ENCODE peak calls at places on chromosomes 11 and 22, in nine cellular contexts. M is fibroblast of lung, I is spleen, T is OCI-LY7, A is IMR-90, X is kidney, S is GM23338, Z is GM23248, J is body of pancreas. R is an unnamed sample. For H3K4me1, the result is how much of the 10 kb centered on the place peaks cover.

GRCh38 chr11:94895451-94895850 is 77.9 kb downstream of the CWC15 start:
- DNase-seq in X (no peak), Z (peak), I (no peak), J (no peak), M (peak), S (no peak), T (no peak), A (peak), R (no peak)

GRCh38 chr11:68978931-68979591 is 1.7 kb downstream of the MRGPRD start:
- DNase-seq in T (no peak), I (peak), S (no peak), Z (no peak), J (no peak), X (peak), A (no peak), M (no peak), R (no peak)

GRCh38 chr22:28884754-28885375 is 1.5 kb downstream of the ZNRF3 start:
- DNase-seq in J (no peak), T (no peak), I (peak), A (no peak), Z (no peak), S (peak), X (no peak), M (no peak), R (no peak)

GRCh38 chr11:64477675-64478074 is 113.3 kb upstream of the SLC22A12 start:
- DNase-seq in J (no peak), S (no peak), X (no peak), M (no peak), T (no peak), Z (no peak), A (no peak), I (no peak), R (peak)

GRCh38 chr11:80007616-80008015 is 566.8 kb upstream of the TENM4 start:
- DNase-seq in J (no peak), Z (no peak), I (no peak), A (no peak), S (no peak), M (no peak), X (no peak), T (no peak), R (no peak)

GRCh38 chr11:28860898-28861297 is 752.7 kb downstream of the METTL15 start:
- DNase-seq in M (peak), I (no peak), T (no peak), A (peak), S (no peak), J (no peak), Z (peak), X (no peak), R (no peak)

GRCh38 chr11:69252494-69252845 is 41.5 kb upstream of the MYEOV start:
- DNase-seq in Z (peak), T (no peak), X (peak), M (no peak), S (no peak), A (no peak), I (no peak), J (no peak), R (no peak)

GRCh38 chr11:82671451-82671850 is 62.2 kb downstream of the FAM181B start:
- DNase-seq in X (no peak), T (no peak), A (no peak), I (no peak), Z (no peak), S (peak), J (no peak), M (no peak), R (no peak)

GRCh38 chr11:2721163-2721935 is 21.6 kb upstream of the KCNQ1OT1 start:
- DNase-seq in S (peak), T (no peak), J (no peak), M (no peak), A (no peak), X (peak), Z (no peak), I (no peak), R (no peak)

GRCh38 chr11:63961608-63962412 is 12.6 kb upstream of the COX8A start:
- DNase-seq in M (no peak), Z (peak), A (peak), T (no peak), S (peak), I (no peak), X (no peak), J (peak), R (no peak)

GRCh38 chr11:57432714-57433163 is 5.8 kb upstream of the SLC43A3 start:
- DNase-seq in S (no peak), X (no peak), J (no peak), T (no peak), Z (peak), M (peak), A (peak), I (no peak), R (peak)

GRCh38 chr11:130428271-130428670 is at the start of gene ADAMTS8:
- DNase-seq in J (no peak), S (peak), I (no peak), A (no peak), X (no peak), M (no peak), Z (peak), T (no peak), R (no peak)

GRCh38 chr11:20671856-20672546 is 2.6 kb downstream of the NELL1 start:
- DNase-seq in Z (peak), M (no peak), A (no peak), I (no peak), J (no peak), T (no peak), S (peak), X (no peak), R (no peak)

GRCh38 chr11:134571301-134571700 is 159.3 kb upstream of the B3GAT1 start:
- DNase-seq in X (no peak), Z (no peak), J (no peak), I (no peak), A (no peak), M (no peak), T (no peak), S (no peak), R (no peak)

GRCh38 chr11:15819679-15820286 is 536.6 kb downstream of the SOX6 start:
- DNase-seq in I (peak), T (peak), Z (peak), A (peak), S (peak), J (peak), M (peak), X (peak), R (peak)

GRCh38 chr22:46056169-46057041 is 79.4 kb upstream of the WNT7B start:
- DNase-seq in S (no peak), A (no peak), J (peak), T (peak), I (peak), X (peak), Z (peak), M (peak), R (peak)

GRCh38 chr11:8033312-8033715 is 46.2 kb downstream of the EIF3F start:
- DNase-seq in X (peak), T (peak), I (peak), S (peak), M (peak), A (peak), J (peak), Z (peak), R (peak)

GRCh38 chr22:36954251-36955014 is 41.0 kb downstream of the CSF2RB start:
- DNase-seq in X (no peak), Z (no peak), I (no peak), S (no peak), M (no peak), J (no peak), A (no peak), T (no peak), R (no peak)

GRCh38 chr11:128208329-128209220 is 378.8 kb downstream of the ETS1 start:
- DNase-seq in Z (peak), X (no peak), T (no peak), J (peak), S (no peak), A (peak), I (no peak), M (peak), R (peak)

GRCh38 chr11:57513911-57514537 is 1.5 kb downstream of the SLC43A1 start:
- DNase-seq in J (peak), T (peak), I (peak), A (peak), S (peak), M (peak), X (peak), Z (peak), R (peak)

GRCh38 chr22:50274311-50274710 is 4.1 kb upstream of the MAPK11 start:
- DNase-seq in S (peak), T (peak), X (no peak), A (peak), J (peak), Z (peak), M (peak), I (no peak), R (no peak)

GRCh38 chr11:117022526-117022925 is 75.7 kb downstream of the SIK3 start:
- DNase-seq in J (no peak), M (no peak), Z (no peak), A (no peak), T (no peak), S (no peak), I (no peak), X (no peak), R (no peak)

GRCh38 chr22:44728761-44729261 is 23.6 kb upstream of the ARHGAP8 start:
- DNase-seq in T (no peak), S (no peak), A (no peak), M (no peak), X (peak), Z (no peak), J (no peak), I (no peak), R (no peak)

GRCh38 chr11:111438846-111439520 is 59.9 kb upstream of the POU2AF1 start:
- DNase-seq in I (no peak), T (peak), J (no peak), M (no peak), X (no peak), A (no peak), S (no peak), Z (no peak), R (no peak)

GRCh38 chr11:7597620-7598019 is 75.7 kb downstream of the CYB5R2 start:
- DNase-seq in T (no peak), X (peak), M (no peak), Z (no peak), S (no peak), J (peak), I (no peak), A (no peak), R (no peak)

GRCh38 chr11:35618497-35619029 is 303 bp downstream of the FJX1 start:
- DNase-seq in J (peak), X (no peak), S (peak), T (no peak), A (peak), I (peak), M (peak), Z (peak), R (peak)

GRCh38 chr22:49701380-49702067 is 126.1 kb downstream of the BRD1 start:
- DNase-seq in I (no peak), X (no peak), A (no peak), J (no peak), T (peak), Z (no peak), S (peak), M (no peak), R (no peak)

GRCh38 chr22:26548984-26549383 is 36.7 kb upstream of the TFIP11 start:
- DNase-seq in I (no peak), S (no peak), T (no peak), A (no peak), Z (no peak), M (no peak), J (no peak), X (no peak), R (no peak)

GRCh38 chr11:17508306-17508705 is 31.7 kb upstream of the ABCC8 start:
- DNase-seq in T (no peak), X (peak), I (no peak), Z (peak), S (no peak), A (no peak), J (no peak), M (no peak), R (no peak)

GRCh38 chr22:41498322-41498721 is 29.4 kb downstream of the ACO2 start:
- DNase-seq in T (no peak), X (no peak), I (no peak), A (no peak), Z (peak), M (no peak), J (no peak), S (no peak), R (no peak)

GRCh38 chr22:44807915-44808690 is 55.7 kb downstream of the ARHGAP8 start:
- DNase-seq in M (peak), Z (no peak), J (no peak), X (peak), T (peak), A (no peak), I (no peak), S (peak), R (no peak)

DNA sequence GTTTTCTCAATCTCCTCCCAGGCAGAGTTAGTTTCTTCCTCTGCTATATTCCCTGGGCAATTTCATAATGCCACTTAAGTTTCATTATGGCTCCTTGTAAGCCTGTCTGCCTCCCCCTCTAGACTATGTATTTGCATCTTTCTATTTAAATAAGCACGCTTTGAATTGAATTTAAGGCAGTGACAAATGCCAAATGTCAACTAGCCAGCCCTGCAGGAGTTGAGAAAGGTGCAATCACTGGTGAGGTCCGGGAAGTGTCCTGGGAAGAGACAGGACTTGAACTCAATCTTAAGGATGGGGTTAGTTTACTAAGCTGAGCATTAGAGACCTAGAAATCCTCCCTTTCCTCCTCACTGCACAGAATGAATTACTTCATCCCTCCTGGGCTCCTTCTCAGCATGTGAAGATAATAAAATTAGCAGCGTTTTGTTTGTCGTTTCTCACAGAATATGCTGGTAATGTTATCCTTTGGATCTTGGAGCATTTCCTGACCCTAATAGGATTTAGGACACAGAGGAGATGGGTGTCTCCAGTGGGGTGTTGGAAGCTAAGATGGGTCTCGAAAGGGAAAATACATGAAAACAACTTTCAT is 1.6 kb downstream of the TCP11L1 start:
- DNase-seq in J (no peak), X (no peak), A (no peak), Z (no peak), M (no peak), S (no peak), I (no peak), T (peak), R (no peak)
- H3K4me1 ChIP-seq in J (under half), X (under half), A (under half), Z (under half), M (under half), S (under half), I (under half), T (under half), R (under half)

DNA sequence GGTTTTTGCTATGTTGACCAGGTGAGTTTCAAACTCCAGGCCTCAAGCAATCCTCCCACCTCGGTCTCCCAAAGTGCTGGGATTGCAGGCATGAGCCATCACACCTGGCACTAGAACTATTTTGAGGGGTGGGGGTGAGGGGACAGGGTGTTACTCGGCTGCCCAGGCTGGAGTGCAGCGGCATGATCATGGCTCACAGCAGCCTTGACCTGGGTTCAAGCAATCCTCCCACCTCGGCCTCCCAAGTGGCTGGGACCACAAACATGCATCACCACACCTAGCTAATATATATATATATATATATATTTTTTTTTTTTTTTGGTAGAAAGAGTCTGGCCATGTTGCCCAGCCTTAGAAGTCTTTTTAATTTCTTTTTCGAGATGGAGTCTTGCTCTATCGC is 17.1 kb upstream of the IFITM3 start:
- DNase-seq in A (no peak), I (peak), T (no peak), S (no peak), Z (no peak), J (no peak), M (no peak), X (no peak), R (no peak)
- H3K27ac ChIP-seq in A (no peak), I (peak), T (no peak), S (no peak), Z (no peak), J (no peak), M (no peak), X (no peak), R (no peak)

DNA sequence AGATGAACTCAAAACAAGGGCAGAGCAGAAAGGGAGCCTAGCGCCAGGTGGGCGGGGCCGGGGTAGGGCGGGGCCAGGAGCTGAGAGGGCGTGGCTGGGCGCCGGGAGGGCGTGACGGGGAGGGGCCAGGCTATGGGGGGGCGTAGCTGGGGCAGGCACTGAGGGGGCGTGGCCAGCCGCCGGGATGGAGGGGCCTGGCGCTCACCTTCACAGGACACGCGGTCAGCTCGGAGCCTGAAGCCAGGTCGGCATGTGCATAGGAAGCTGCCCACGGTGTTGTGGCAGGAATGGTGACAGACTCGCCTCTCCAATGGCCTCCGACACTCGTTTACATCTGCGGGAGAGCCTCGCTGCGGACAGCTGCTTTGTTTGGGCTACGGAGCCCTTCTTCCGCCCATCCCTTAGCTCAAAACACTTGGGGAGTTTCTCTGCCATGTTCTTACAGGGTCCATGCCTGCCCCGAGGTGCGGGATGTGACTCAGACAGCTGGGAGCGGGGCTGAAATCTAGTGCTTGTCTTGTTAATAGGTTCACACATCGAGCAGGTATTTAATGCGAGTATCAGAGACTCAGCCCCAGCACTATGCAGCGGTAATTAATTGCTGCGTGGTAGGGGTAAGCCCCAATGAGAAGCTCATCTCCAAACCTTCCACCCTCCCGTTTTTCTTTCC is 13.4 kb downstream of the VWCE start:
- DNase-seq in Z (peak), A (no peak), T (peak), M (peak), S (peak), I (no peak), J (peak), X (no peak), R (no peak)
- H3K4me3 ChIP-seq in Z (no peak), A (no peak), T (no peak), M (no peak), S (no peak), I (no peak), J (no peak), X (no peak), R (no peak)

DNA sequence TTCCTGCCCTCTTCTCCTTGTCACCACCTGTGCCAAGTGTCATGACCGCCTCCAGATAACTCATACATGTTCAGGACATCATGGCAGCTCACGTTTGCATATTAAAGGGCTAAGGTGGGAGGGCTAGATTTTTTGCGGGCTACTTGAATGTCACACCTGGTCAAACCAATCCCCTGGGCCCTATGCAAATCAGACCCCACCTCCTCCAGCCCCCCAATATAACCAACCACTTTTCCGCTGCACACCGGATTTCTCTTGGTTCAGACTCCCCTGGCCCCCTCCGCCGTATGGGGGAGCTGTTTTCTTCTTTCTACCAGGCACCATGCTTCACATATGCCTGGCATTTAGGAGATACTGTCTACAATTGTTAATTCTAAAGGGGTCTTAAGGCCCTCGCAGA is 12.6 kb downstream of the UPB1 start:
- DNase-seq in T (peak), X (peak), S (peak), J (no peak), I (no peak), A (no peak), Z (no peak), M (no peak), R (no peak)
- H3K4me1 ChIP-seq in T (half or more), X (under half), S (under half), J (under half), I (under half), A (under half), Z (under half), M (under half), R (under half)

GRCh38 chr11:73856001-73856663 is 20.5 kb downstream of the COA4 start:
- DNase-seq in T (no peak), Z (no peak), M (no peak), A (no peak), S (no peak), I (no peak), J (no peak), X (no peak), R (no peak)
- H3K27ac ChIP-seq in T (no peak), Z (no peak), M (no peak), A (no peak), S (no peak), I (no peak), J (no peak), X (no peak), R (no peak)